ENCODE peak calls at places on chromosomes 7 and 10, in eight cellular contexts. One of them, this sample, is unnamed.

GRCh38 chr10:23535381-23535780 is 96.5 kb downstream of the OTUD1 start:
- DNase-seq in heart left ventricle: no peak
- DNase-seq in astrocyte of the spinal cord: no peak
- DNase-seq in spleen: no peak
- DNase-seq in AG20443: no peak
- DNase-seq in right lobe of liver: no peak
- DNase-seq in ACHN: no peak
- DNase-seq in EL: no peak
- DNase-seq in this sample: no peak

GRCh38 chr7:102836206-102836938 is 76.4 kb upstream of the LRRC17 start:
- DNase-seq in ACHN: peak; percentile 94
- DNase-seq in spleen: no peak
- DNase-seq in heart left ventricle: no peak
- DNase-seq in AG20443: peak; percentile 60
- DNase-seq in right lobe of liver: no peak
- DNase-seq in EL: peak; percentile 93
- DNase-seq in astrocyte of the spinal cord: peak; percentile 89
- DNase-seq in this sample: no peak

GRCh38 chr10:130222381-130222780 is 86.2 kb downstream of the GLRX3 start:
- DNase-seq in heart left ventricle: no peak
- DNase-seq in right lobe of liver: no peak
- DNase-seq in ACHN: no peak
- DNase-seq in AG20443: no peak
- DNase-seq in astrocyte of the spinal cord: no peak
- DNase-seq in spleen: peak; percentile 48
- DNase-seq in EL: no peak
- DNase-seq in this sample: no peak

GRCh38 chr7:41890631-41891265 is 187.9 kb upstream of the INHBA start:
- DNase-seq in astrocyte of the spinal cord: no peak
- DNase-seq in spleen: no peak
- DNase-seq in ACHN: no peak
- DNase-seq in right lobe of liver: no peak
- DNase-seq in AG20443: peak; percentile 14
- DNase-seq in heart left ventricle: no peak
- DNase-seq in EL: no peak
- DNase-seq in this sample: no peak

GRCh38 chr7:90455163-90456030 is 14.0 kb upstream of the PTTG1IP2 start:
- DNase-seq in EL: peak; percentile 53
- DNase-seq in astrocyte of the spinal cord: peak; percentile 67
- DNase-seq in spleen: no peak
- DNase-seq in ACHN: peak; percentile 72
- DNase-seq in heart left ventricle: no peak
- DNase-seq in right lobe of liver: no peak
- DNase-seq in AG20443: peak; percentile 66
- DNase-seq in this sample: no peak

GRCh38 chr7:26083113-26083512 is 68.9 kb upstream of the NFE2L3 start:
- DNase-seq in EL: no peak
- DNase-seq in AG20443: no peak
- DNase-seq in ACHN: no peak
- DNase-seq in right lobe of liver: no peak
- DNase-seq in astrocyte of the spinal cord: no peak
- DNase-seq in heart left ventricle: no peak
- DNase-seq in spleen: no peak
- DNase-seq in this sample: no peak

GRCh38 chr10:24242562-24242961 is 33.6 kb downstream of the KIAA1217 start:
- DNase-seq in AG20443: no peak
- DNase-seq in heart left ventricle: no peak
- DNase-seq in right lobe of liver: no peak
- DNase-seq in ACHN: no peak
- DNase-seq in astrocyte of the spinal cord: no peak
- DNase-seq in EL: no peak
- DNase-seq in spleen: no peak
- DNase-seq in this sample: no peak

GRCh38 chr7:92763636-92764423 is 72.5 kb downstream of the CDK6 start:
- DNase-seq in heart left ventricle: no peak
- DNase-seq in EL: peak; percentile 83
- DNase-seq in ACHN: peak; percentile 89
- DNase-seq in astrocyte of the spinal cord: peak; percentile 76
- DNase-seq in right lobe of liver: no peak
- DNase-seq in AG20443: peak; percentile 28
- DNase-seq in spleen: no peak
- DNase-seq in this sample: no peak

GRCh38 chr10:33073641-33074410 is 115.8 kb upstream of the ITGB1 start:
- DNase-seq in astrocyte of the spinal cord: no peak
- DNase-seq in right lobe of liver: no peak
- DNase-seq in EL: peak; percentile 3
- DNase-seq in spleen: no peak
- DNase-seq in AG20443: peak; percentile 38
- DNase-seq in heart left ventricle: no peak
- DNase-seq in ACHN: no peak
- DNase-seq in this sample: no peak

This sample was measured in head of caudate nucleus.